ENCODE peak calls at places on chromosome 21, in five cellular contexts. S is fibroblast of the aortic adventitia; A is SW480; J is T-helper 2 cell; X is stimulated activated CD4-positive, alpha-beta T cell treated with anti-CD3 and anti-CD28 coated beads, Interleukin-4, amount 100 ng/mL, for 4 hours. I is an unnamed sample.

GRCh38 chr21:46117586-46118304 is 19.8 kb downstream of the COL6A2 start:
- DNase-seq in J (no peak), X (no peak), A (no peak), S (no peak), I (no peak)

GRCh38 chr21:29718081-29718815 is 221.5 kb downstream of the GRIK1 start:
- DNase-seq in X (no peak), S (peak), J (no peak), A (no peak), I (no peak)

GRCh38 chr21:42550817-42551216 is 37.2 kb downstream of the SLC37A1 start:
- DNase-seq in X (no peak), A (no peak), J (no peak), S (no peak), I (no peak)

GRCh38 chr21:29506947-29507346 is 208.2 kb downstream of the BACH1 start:
- DNase-seq in J (no peak), A (no peak), X (no peak), S (peak), I (no peak)

GRCh38 chr21:35940074-35940927 is 120.0 kb downstream of the SETD4 start:
- DNase-seq in A (peak), J (no peak), S (peak), X (no peak), I (peak)

GRCh38 chr21:40531016-40531415 is 315.9 kb downstream of the DSCAM start:
- DNase-seq in A (no peak), J (no peak), S (no peak), X (no peak), I (no peak)

GRCh38 chr21:35232545-35233176 is 183.6 kb upstream of the RUNX1 start:
- DNase-seq in J (no peak), S (peak), A (peak), X (no peak), I (no peak)

GRCh38 chr21:36470294-36470693 is 9.6 kb downstream of the CLDN14 start:
- DNase-seq in J (no peak), S (no peak), X (no peak), A (no peak), I (no peak)

GRCh38 chr21:25997788-25998611 is 172.6 kb downstream of the APP start:
- DNase-seq in S (no peak), J (no peak), X (no peak), A (peak), I (no peak)

GRCh38 chr21:31502537-31503143 is 156.9 kb upstream of the SOD1 start:
- DNase-seq in X (no peak), A (no peak), J (no peak), S (no peak), I (no peak)

GRCh38 chr21:42406201-42406601 is 2.5 kb downstream of the UBASH3A start:
- DNase-seq in S (no peak), A (no peak), X (peak), J (no peak), I (no peak)

GRCh38 chr21:28177008-28177603 is 815.6 kb downstream of the LTN1 start:
- DNase-seq in S (no peak), J (no peak), X (no peak), A (no peak), I (no peak)

GRCh38 chr21:42176864-42177263 is 42.1 kb upstream of the ABCG1 start:
- DNase-seq in J (no peak), S (peak), X (no peak), A (no peak), I (no peak)

GRCh38 chr21:42892582-42892930 is 553 bp upstream of the NDUFV3 start:
- DNase-seq in S (no peak), A (no peak), J (no peak), X (no peak), I (no peak)

GRCh38 chr21:42340187-42340586 is 10.6 kb downstream of the TFF2 start:
- DNase-seq in S (no peak), X (no peak), J (no peak), A (no peak), I (no peak)

GRCh38 chr21:14545906-14546480 is at the start of gene SAMSN1:
- DNase-seq in S (peak), J (peak), A (no peak), X (peak), I (no peak)

GRCh38 chr21:37380349-37381323 is 14.1 kb downstream of the DYRK1A start:
- DNase-seq in J (no peak), S (no peak), A (no peak), X (no peak), I (no peak)

GRCh38 chr21:25881524-25882376 is 147.0 kb downstream of the GABPA start:
- DNase-seq in J (peak), S (peak), A (peak), X (peak), I (peak)

GRCh38 chr21:45262616-45263015 is 25.1 kb downstream of the POFUT2 start:
- DNase-seq in J (no peak), X (no peak), S (no peak), A (no peak), I (no peak)

GRCh38 chr21:29034678-29035077 is 10.2 kb downstream of the USP16 start:
- DNase-seq in A (no peak), S (no peak), X (no peak), J (no peak), I (no peak)

GRCh38 chr21:44919111-44919912 is 1.4 kb downstream of the ITGB2 start:
- DNase-seq in X (no peak), J (no peak), A (no peak), S (no peak), I (no peak)

GRCh38 chr21:38984982-38985422 is 179.3 kb downstream of the ETS2 start:
- DNase-seq in X (no peak), S (peak), J (no peak), A (no peak), I (no peak)

GRCh38 chr21:37927711-37928110 is 11.5 kb upstream of the KCNJ6 start:
- DNase-seq in S (no peak), J (no peak), X (no peak), A (no peak), I (no peak)